ENCODE peak calls at places on chromosomes 7 and 10, in five cellular contexts. U, C, O, H and E are unnamed samples.

GRCh38 chr7:151669762-151670161 is 150.1 kb upstream of the RHEB start:
- DNase-seq in U (no peak), O (no peak), H (no peak), C (no peak), E (no peak)

GRCh38 chr10:31620236-31621151 is 301.5 kb downstream of the ZEB1 start:
- DNase-seq in H (no peak), U (no peak), O (no peak), C (peak), E (peak)

GRCh38 chr7:102258749-102259107 is 27.9 kb upstream of the SH2B2 start:
- DNase-seq in O (no peak), H (no peak), C (peak), U (no peak), E (no peak)

GRCh38 chr7:127983804-127984332 is 47.4 kb downstream of the LRRC4 start:
- DNase-seq in H (no peak), O (no peak), C (no peak), U (no peak), E (peak)

GRCh38 chr10:22740180-22740579 is 25.8 kb upstream of the PIP4K2A start:
- DNase-seq in O (no peak), C (no peak), H (no peak), U (no peak), E (no peak)

GRCh38 chr7:76262683-76263402 is 39.6 kb upstream of the HSPB1 start:
- DNase-seq in C (no peak), O (peak), U (peak), H (peak), E (peak)

GRCh38 chr7:125130173-125130572 is 200.5 kb upstream of the POT1 start:
- DNase-seq in C (no peak), U (no peak), H (no peak), O (no peak), E (no peak)

GRCh38 chr10:127441350-127442219 is 107.5 kb upstream of the NPS start:
- DNase-seq in C (peak), U (no peak), O (no peak), H (no peak), E (no peak)

GRCh38 chr10:37495415-37495814 is 362.0 kb downstream of the ZNF248 start:
- DNase-seq in U (no peak), O (no peak), C (no peak), H (no peak), E (no peak)

GRCh38 chr7:13524076-13524475 is 465.4 kb downstream of the ETV1 start:
- DNase-seq in C (no peak), U (no peak), H (no peak), O (no peak), E (no peak)

GRCh38 chr7:112905950-112906349 is 115.8 kb upstream of the TMEM168 start:
- DNase-seq in U (no peak), O (no peak), H (no peak), C (no peak), E (no peak)

GRCh38 chr7:95586951-95587301 is 9.4 kb downstream of the PDK4 start:
- DNase-seq in H (no peak), O (no peak), U (no peak), C (no peak), E (no peak)

GRCh38 chr7:79548616-79549206 is 95.2 kb upstream of the MAGI2 start:
- DNase-seq in C (no peak), H (no peak), U (no peak), O (no peak), E (no peak)

GRCh38 chr10:3828404-3829192 is 43.6 kb upstream of the KLF6 start:
- DNase-seq in C (no peak), O (no peak), H (no peak), U (peak), E (peak)

GRCh38 chr10:70494536-70494935 is 16.0 kb downstream of the PALD1 start:
- DNase-seq in C (no peak), O (no peak), U (no peak), H (no peak), E (peak)

GRCh38 chr7:133369130-133369529 is 116.3 kb downstream of the EXOC4 start:
- DNase-seq in H (no peak), C (no peak), U (no peak), O (no peak), E (no peak)

GRCh38 chr10:109895095-109895818 is 28.1 kb downstream of the XPNPEP1 start:
- DNase-seq in U (no peak), O (no peak), H (peak), C (no peak), E (no peak)

GRCh38 chr7:121633186-121633585 is 237.1 kb upstream of the FAM3C start:
- DNase-seq in C (no peak), U (no peak), O (no peak), H (no peak), E (no peak)

GRCh38 chr10:16439294-16439693 is 2.5 kb downstream of the PTER start:
- DNase-seq in H (no peak), C (no peak), U (no peak), O (no peak), E (no peak)

GRCh38 chr7:13032524-13032923 is 345.1 kb downstream of the ARL4A start:
- DNase-seq in O (peak), H (no peak), U (no peak), C (no peak), E (peak)

GRCh38 chr10:103336370-103336769 is 14.6 kb downstream of the PCGF6 start:
- DNase-seq in O (no peak), H (no peak), C (no peak), U (no peak), E (no peak)

GRCh38 chr7:100779359-100779758 is 46.0 kb downstream of the ZAN start:
- DNase-seq in C (no peak), U (no peak), H (no peak), O (no peak), E (no peak)

GRCh38 chr7:10221084-10221483 is 752.6 kb upstream of the PHF14 start:
- DNase-seq in U (no peak), O (no peak), H (no peak), C (no peak), E (no peak)